ENCODE peak calls at places on chromosomes 4 and X, in four cellular contexts. S is HCT116, Q is K562, X is HepG2. T is an unnamed sample.

GRCh38 chrX:134396174-134396573 is 63.8 kb upstream of the HPRT1 start:
- DNase-seq in Q (peak; percentile 14), S (no peak), X (no peak), T (peak; percentile 38)

GRCh38 chr4:129240816-129241215 is 144.9 kb downstream of the C4orf33 start:
- DNase-seq in Q (no peak), X (no peak), S (no peak), T (no peak)

GRCh38 chr4:141255016-141255415 is 34.3 kb downstream of the ZNF330 start:
- DNase-seq in S (no peak), Q (no peak), X (no peak), T (no peak)

GRCh38 chr4:173301518-173302201 is 32.5 kb downstream of the HMGB2 start:
- DNase-seq in Q (peak; percentile 18), X (no peak), S (peak; percentile 3), T (peak; percentile 24)

GRCh38 chr4:182922551-182923284 is 5.5 kb upstream of the DCTD start:
- DNase-seq in X (no peak), Q (no peak), S (no peak), T (no peak)

GRCh38 chrX:34218063-34218462 is 85.9 kb upstream of the FAM47A start:
- DNase-seq in X (no peak), S (no peak), Q (no peak), T (no peak)

GRCh38 chr4:155974476-155974749 is 20.7 kb upstream of the CTSO start:
- DNase-seq in X (no peak), S (no peak), Q (no peak), T (no peak)

GRCh38 chr4:106266201-106266600 is 49.8 kb downstream of the TBCK start:
- DNase-seq in S (peak; percentile 34), X (peak; percentile 73), Q (peak; percentile 16), T (peak; percentile 13)

GRCh38 chrX:49972313-49972712 is 49.9 kb downstream of the CLCN5 start:
- DNase-seq in S (no peak), Q (no peak), X (no peak), T (no peak)

GRCh38 chrX:13081385-13082285 is 37.2 kb upstream of the FAM9C start:
- DNase-seq in X (no peak), S (no peak), Q (no peak), T (no peak)

GRCh38 chrX:118016422-118016821 is 100.2 kb downstream of the KLHL13 start:
- DNase-seq in X (no peak), Q (no peak), S (no peak), T (no peak)

GRCh38 chr4:74370912-74371311 is 6.0 kb downstream of the EREG start:
- DNase-seq in S (peak; percentile 70), X (peak; percentile 65), Q (peak; percentile 23), T (peak; percentile 42)

GRCh38 chrX:78710146-78710545 is 37.4 kb upstream of the LPAR4 start:
- DNase-seq in Q (no peak), S (no peak), X (no peak), T (no peak)
- TF ChIP-seq ZBTB33 in Q (no peak), S (no peak), X (no peak), T (no peak)

GRCh38 chrX:54921427-54922021 is 900 bp downstream of the TRO start:
- DNase-seq in X (peak; percentile 40), S (no peak), Q (no peak), T (peak; percentile 83)
- TF ChIP-seq ZBTB33 in X (no peak), S (no peak), Q (no peak), T (no peak)

DNA sequence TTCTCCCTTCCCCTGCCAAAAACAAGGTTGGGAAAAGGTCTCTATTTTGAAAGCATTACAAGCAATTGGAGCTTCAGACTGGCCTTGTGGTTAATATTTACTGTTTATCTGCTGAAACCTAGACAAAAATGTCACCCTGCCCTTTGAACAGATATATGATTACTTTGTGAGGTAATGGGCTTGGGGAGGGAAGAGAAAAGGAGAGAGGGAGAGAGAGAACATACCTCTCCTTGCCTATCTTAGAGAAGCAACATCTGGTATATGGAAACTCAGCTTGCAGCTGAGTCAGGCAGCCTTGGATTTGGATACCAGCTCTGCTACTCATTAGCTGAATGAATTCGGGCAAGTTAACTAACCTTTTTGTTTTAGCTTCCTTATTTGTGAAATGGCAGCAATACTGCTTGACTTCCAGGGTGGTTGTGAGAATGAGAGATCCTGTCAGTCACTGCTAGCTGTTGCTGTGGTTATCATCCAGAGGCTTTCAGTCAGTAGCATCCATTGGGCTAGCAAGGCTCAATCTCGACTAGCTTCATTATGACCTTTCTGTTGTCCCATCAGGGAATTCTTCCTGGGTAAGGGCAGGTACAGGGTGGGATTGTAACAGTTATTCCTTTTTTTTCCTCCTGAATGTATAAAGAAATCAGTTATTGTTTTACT is 41.1 kb downstream of the ZFX start:
- DNase-seq in S (no peak), X (peak; percentile 87), Q (no peak), T (no peak)
- TF ChIP-seq ZBTB33 in S (no peak), X (no peak), Q (no peak), T (no peak)

GRCh38 chr4:152778656-152779512 is 646 bp downstream of the TIGD4 start:
- DNase-seq in S (no peak), Q (no peak), X (peak; percentile 3), T (peak; percentile 43)
- TF ChIP-seq ZBTB33 in S (no peak), Q (no peak), X (no peak), T (no peak)

GRCh38 chr4:8840006-8840793 is 31.4 kb downstream of the HMX1 start:
- DNase-seq in Q (no peak), S (no peak), X (no peak), T (peak; percentile 23)
- TF ChIP-seq ZBTB33 in Q (no peak), S (no peak), X (no peak), T (no peak)

GRCh38 chr4:62806786-62807185 is 1602.5 kb downstream of the TECRL start:
- DNase-seq in S (no peak), X (peak; percentile 3), Q (no peak), T (no peak)
- TF ChIP-seq ZBTB33 in S (no peak), X (no peak), Q (no peak), T (no peak)

GRCh38 chr4:147820975-147821374 is 89.1 kb downstream of the ARHGAP10 start:
- DNase-seq in S (no peak), X (no peak), Q (no peak), T (no peak)
- TF ChIP-seq ZBTB33 in S (no peak), X (no peak), Q (no peak), T (no peak)

DNA sequence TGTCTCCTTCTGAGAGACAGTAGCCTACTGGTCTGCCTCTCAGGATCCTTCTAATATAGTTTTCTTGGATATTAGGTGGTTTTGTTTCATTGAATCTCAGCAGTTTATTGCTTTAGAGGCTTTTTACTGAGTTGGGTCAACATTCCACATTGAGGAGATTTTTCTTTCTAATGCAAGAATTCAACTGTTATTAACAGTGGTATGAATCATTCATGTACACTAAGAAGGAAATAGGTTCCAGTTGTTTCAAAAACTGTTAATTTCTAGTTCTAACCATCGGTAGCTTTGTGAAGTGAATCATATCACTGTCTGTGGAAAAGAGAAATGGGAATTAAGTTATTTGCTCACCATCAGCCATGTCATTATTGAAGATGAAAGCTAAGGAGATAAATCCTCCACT is 331.5 kb downstream of the RPA4 start:
- DNase-seq in S (no peak), Q (no peak), X (no peak), T (no peak)
- TF ChIP-seq ZBTB33 in S (no peak), Q (no peak), X (no peak), T (no peak)

GRCh38 chr4:101594588-101594987 is 195.9 kb upstream of the BANK1 start:
- DNase-seq in S (no peak), X (no peak), Q (no peak), T (no peak)
- TF ChIP-seq ZBTB33 in S (no peak), X (no peak), Q (no peak), T (no peak)

T was measured in SK-N-SH.